ENCODE peak calls at places on chromosome 2, in six cellular contexts. I is heart left ventricle, K is upper lobe of left lung, V is K562, C is body of pancreas, U is testis. M is an unnamed sample.

GRCh38 chr2:5877360-5877759 is 185.2 kb downstream of the SOX11 start:
- DNase-seq in C (no peak), I (no peak), U (no peak), V (no peak), K (no peak), M (no peak)

GRCh38 chr2:178485356-178485755 is 5.1 kb downstream of the PLEKHA3 start:
- DNase-seq in K (no peak), I (no peak), U (no peak), V (no peak), C (no peak), M (no peak)

GRCh38 chr2:38433607-38433975 is 56.5 kb upstream of the ATL2 start:
- DNase-seq in K (no peak), I (no peak), V (no peak), U (no peak), C (no peak), M (no peak)

GRCh38 chr2:85326946-85327756 is 638 bp downstream of the TGOLN2 start:
- DNase-seq in V (no peak), U (peak; percentile 60), K (no peak), C (peak; percentile 52), I (peak; percentile 77), M (peak; percentile 27)

GRCh38 chr2:53210538-53210937 is 557.1 kb upstream of the CHAC2 start:
- DNase-seq in V (no peak), U (no peak), I (no peak), C (peak; percentile 23), K (no peak), M (no peak)

GRCh38 chr2:210318891-210319290 is 3.9 kb upstream of the MYL1 start:
- DNase-seq in I (no peak), K (no peak), C (no peak), U (no peak), V (no peak), M (no peak)

GRCh38 chr2:173999724-174000123 is 34.6 kb upstream of the SP3 start:
- DNase-seq in I (no peak), U (no peak), K (no peak), C (no peak), V (no peak), M (no peak)

GRCh38 chr2:177852389-177852788 is 220.2 kb downstream of the PDE11A start:
- DNase-seq in U (no peak), V (no peak), K (no peak), C (no peak), I (no peak), M (no peak)

GRCh38 chr2:177332992-177333388 is 59.6 kb upstream of the AGPS start:
- DNase-seq in C (no peak), V (no peak), I (no peak), U (no peak), K (no peak), M (no peak)

GRCh38 chr2:129619471-129619870 is 360.0 kb upstream of the RAB6C start:
- DNase-seq in I (no peak), V (no peak), K (no peak), U (no peak), C (peak; percentile 33), M (no peak)

GRCh38 chr2:26562811-26563645 is 78.1 kb downstream of the CIB4 start:
- DNase-seq in K (no peak), I (no peak), U (peak; percentile 66), C (peak; percentile 61), V (no peak), M (no peak)

GRCh38 chr2:27723372-27724144 is 48.0 kb upstream of the MRPL33 start:
- DNase-seq in K (no peak), V (peak; percentile 67), C (peak; percentile 82), U (peak; percentile 89), I (peak; percentile 73), M (peak; percentile 64)

GRCh38 chr2:111145103-111145760 is 24.5 kb downstream of the BCL2L11 start:
- DNase-seq in I (no peak), V (no peak), K (no peak), C (no peak), U (no peak), M (no peak)

GRCh38 chr2:105143467-105144127 is 97.9 kb upstream of the GPR45 start:
- DNase-seq in I (no peak), U (no peak), K (no peak), V (peak; percentile 42), C (no peak), M (no peak)

GRCh38 chr2:23828256-23828980 is 98.5 kb downstream of the ATAD2B start:
- DNase-seq in U (no peak), K (no peak), V (no peak), I (no peak), C (no peak), M (no peak)

GRCh38 chr2:45263147-45263546 is 253.9 kb upstream of the SIX2 start:
- DNase-seq in U (no peak), I (no peak), V (no peak), C (no peak), K (no peak), M (no peak)

GRCh38 chr2:189601043-189601442 is 20.5 kb upstream of the SLC40A1 start:
- DNase-seq in V (peak; percentile 16), K (no peak), I (no peak), U (no peak), C (no peak), M (no peak)

GRCh38 chr2:88919087-88919738 is 227.7 kb downstream of the RPIA start:
- DNase-seq in K (no peak), I (no peak), C (no peak), V (no peak), U (no peak), M (no peak)

GRCh38 chr2:40746150-40746549 is 294.3 kb upstream of the SLC8A1 start:
- DNase-seq in C (peak; percentile 61), I (no peak), V (no peak), K (no peak), U (peak; percentile 67), M (no peak)

GRCh38 chr2:179842498-179843153 is 18.8 kb downstream of the ZNF385B start:
- DNase-seq in U (no peak), C (no peak), I (no peak), K (no peak), V (peak; percentile 43), M (no peak)

GRCh38 chr2:115122701-115123100 is 680.3 kb downstream of the DPP10 start:
- DNase-seq in U (no peak), I (no peak), C (no peak), K (no peak), V (no peak), M (no peak)

GRCh38 chr2:95348609-95349567 is 51.7 kb downstream of the KCNIP3 start:
- DNase-seq in U (peak; percentile 41), K (no peak), I (no peak), V (no peak), C (no peak), M (no peak)

GRCh38 chr2:58871469-58872142 is 630.5 kb upstream of the FANCL start:
- DNase-seq in V (no peak), I (no peak), K (no peak), C (no peak), U (no peak), M (no peak)

GRCh38 chr2:10911291-10912075 is at the start of gene KCNF1:
- DNase-seq in U (peak; percentile 42), K (peak; percentile 74), C (peak; percentile 55), V (no peak), I (no peak), M (no peak)

GRCh38 chr2:106542730-106543359 is 55.7 kb downstream of the CD8B2 start:
- DNase-seq in U (peak; percentile 89), V (peak; percentile 82), I (peak; percentile 71), K (no peak), C (peak; percentile 68), M (peak; percentile 20)

GRCh38 chr2:189159273-189159672 is 20.3 kb downstream of the COL5A2 start:
- DNase-seq in K (no peak), V (no peak), I (no peak), C (no peak), U (no peak), M (no peak)

DNA sequence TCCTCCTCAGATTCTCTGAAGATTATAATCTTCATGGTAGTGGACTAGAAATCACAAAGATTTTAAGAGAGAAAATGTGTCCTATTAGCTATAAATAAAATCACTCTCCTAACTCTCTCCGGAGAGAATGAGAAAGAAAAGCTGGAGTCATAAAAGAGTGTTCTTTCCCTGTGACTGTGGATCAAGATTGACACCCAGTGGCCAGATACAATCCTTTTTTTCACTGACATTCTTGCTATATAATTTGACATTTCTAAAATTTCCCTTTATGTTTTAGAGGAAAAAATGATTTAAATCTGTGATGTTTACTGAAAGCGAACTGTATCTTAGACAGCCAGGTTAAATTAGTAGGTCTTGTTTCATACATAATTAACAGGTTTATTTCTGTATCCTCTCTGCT is 35.4 kb upstream of the LRP2 start:
- DNase-seq in V (peak; percentile 16), I (no peak), K (no peak), U (no peak), C (no peak), M (no peak)
- TF ChIP-seq CTCF in V (no peak), I (peak; percentile 22), K (peak; percentile 46), U (no peak), C (no peak), M (no peak)

DNA sequence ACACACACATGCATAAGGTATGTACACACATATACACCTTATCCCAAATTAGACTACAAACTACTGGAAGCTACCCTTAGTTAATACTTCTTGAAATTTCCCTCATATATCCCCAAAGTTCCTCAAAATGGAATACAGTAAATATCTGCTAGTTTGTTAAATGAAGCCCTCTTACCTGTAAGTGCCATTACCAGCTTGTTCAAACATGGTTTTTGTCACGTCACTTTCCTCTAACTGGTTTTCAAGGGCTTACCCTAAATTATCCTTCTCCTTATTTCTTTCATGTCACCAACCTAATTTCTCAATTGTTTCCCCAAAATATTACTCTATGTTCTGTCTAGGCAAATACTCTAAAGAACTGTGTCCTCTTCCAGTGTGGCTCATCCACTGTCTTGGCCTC is 24.4 kb upstream of the KIDINS220 start:
- DNase-seq in V (no peak), U (no peak), I (no peak), C (no peak), K (no peak), M (no peak)
- TF ChIP-seq POLR2A in V (no peak), U (no peak), I (no peak), C (no peak), K (no peak), M (no peak)

DNA sequence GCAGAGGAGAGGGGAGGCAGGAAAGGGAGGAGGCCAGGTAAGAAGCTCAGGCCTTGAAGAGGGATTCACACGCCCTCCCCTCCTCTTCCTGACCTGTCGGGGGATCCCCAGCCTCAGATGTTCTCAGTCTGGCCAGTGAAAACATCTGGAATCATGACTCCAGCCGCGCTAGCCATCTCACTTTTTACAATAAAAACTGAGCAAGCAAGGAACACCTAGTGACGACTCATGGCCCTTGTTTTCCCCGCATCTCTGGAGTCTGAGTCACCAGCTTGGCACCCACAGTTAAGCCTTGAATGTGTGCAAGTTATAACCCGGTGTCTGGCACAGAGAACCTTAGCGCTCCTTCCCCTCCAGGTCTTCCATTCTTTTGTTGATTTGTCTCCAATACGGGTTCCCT is 74.3 kb downstream of the SH3BP4 start:
- DNase-seq in I (no peak), V (no peak), K (no peak), U (no peak), C (peak; percentile 83), M (no peak)
- H3K4me1 ChIP-seq in I (peaks cover 27% of the 10 kb centered on the region), V (no peaks in the 10 kb centered on the region), K (peaks cover 20% of the 10 kb centered on the region), U (peaks cover 22% of the 10 kb centered on the region), C (peaks cover 65% of the 10 kb centered on the region), M (peaks cover 9% of the 10 kb centered on the region)

GRCh38 chr2:235494716-235495372 is 1.0 kb downstream of the AGAP1 start:
- DNase-seq in C (peak; percentile 48), U (peak; percentile 45), K (peak; percentile 90), V (peak; percentile 27), I (no peak), M (no peak)
- TF ChIP-seq CTCF in C (no peak), U (no peak), K (no peak), V (no peak), I (no peak), M (no peak)

GRCh38 chr2:224099846-224100643 is 61.0 kb upstream of the SERPINE2 start:
- DNase-seq in V (no peak), K (no peak), C (no peak), U (no peak), I (no peak), M (no peak)
- TF ChIP-seq POLR2A in V (no peak), K (no peak), C (no peak), U (no peak), I (no peak), M (no peak)

M was measured in gastrocnemius medialis.